ENCODE peak calls at places on chromosomes 2 and 18, in six cellular contexts. F is HS-5, R is GM04503, X is NCI-H2081, B is COR-L47, S is T-helper 2 cell. T is an unnamed sample.

GRCh38 chr2:2714413-2714812 is 383.3 kb upstream of the MYT1L start:
- DNase-seq in F (no peak), S (no peak), R (no peak), B (no peak), X (no peak), T (no peak)

GRCh38 chr2:210172219-210172575 is 988 bp upstream of the KANSL1L start:
- DNase-seq in B (no peak), R (no peak), X (no peak), F (no peak), S (no peak), T (no peak)

GRCh38 chr2:180443896-180444295 is 436.8 kb upstream of the CWC22 start:
- DNase-seq in B (no peak), S (no peak), F (peak; percentile 2), R (no peak), X (no peak), T (no peak)

GRCh38 chr2:47708801-47709499 is 74.0 kb upstream of the MSH6 start:
- DNase-seq in B (no peak), R (no peak), S (peak; percentile 5), X (no peak), F (no peak), T (no peak)

GRCh38 chr2:127957240-127957639 is 70.6 kb downstream of the SAP130 start:
- DNase-seq in S (no peak), F (no peak), X (no peak), B (no peak), R (no peak), T (peak; percentile 25)

GRCh38 chr2:714005-714741 is 37.0 kb upstream of the TMEM18 start:
- DNase-seq in B (peak; percentile 59), X (peak; percentile 83), S (peak; percentile 39), F (no peak), R (no peak), T (peak; percentile 69)

GRCh38 chr2:109123586-109124201 is 5.3 kb upstream of the SH3RF3 start:
- DNase-seq in S (no peak), R (no peak), B (no peak), F (no peak), X (no peak), T (no peak)

GRCh38 chr2:20574930-20575329 is 76.0 kb downstream of the HS1BP3 start:
- DNase-seq in S (no peak), R (no peak), B (no peak), F (no peak), X (no peak), T (no peak)

GRCh38 chr18:21146016-21146415 is 34.4 kb upstream of the ROCK1 start:
- DNase-seq in R (no peak), F (no peak), S (no peak), X (no peak), B (no peak), T (no peak)

GRCh38 chr2:719191-719590 is 42.0 kb upstream of the TMEM18 start:
- DNase-seq in X (no peak), R (no peak), S (no peak), F (no peak), B (no peak), T (no peak)

T was measured in NT2/D1.